ENCODE peak calls at places on chromosomes 2 and 18, in seven cellular contexts. D, X, Q, J, Y, N and L are unnamed samples.

GRCh38 chr2:56015631-56016251 is 92.2 kb upstream of the EFEMP1 start:
- DNase-seq in D (no peak), J (no peak), X (no peak), Y (no peak), N (no peak), Q (no peak), L (no peak)

GRCh38 chr2:236749346-236749745 is 179.7 kb downstream of the ACKR3 start:
- DNase-seq in D (no peak), J (no peak), Y (no peak), Q (no peak), X (no peak), N (no peak), L (no peak)

GRCh38 chr2:112523291-112523777 is 18.9 kb upstream of the POLR1B start:
- DNase-seq in J (no peak), Q (no peak), N (no peak), X (no peak), D (no peak), Y (no peak), L (no peak)

GRCh38 chr18:2857491-2858063 is 10.8 kb downstream of the EMILIN2 start:
- DNase-seq in Q (peak), J (no peak), N (no peak), Y (no peak), X (peak), D (no peak), L (peak)

GRCh38 chr2:44455877-44456276 is 94.1 kb downstream of the CAMKMT start:
- DNase-seq in Q (no peak), J (no peak), X (no peak), N (no peak), D (no peak), Y (no peak), L (no peak)

GRCh38 chr2:180124273-180124881 is 117.3 kb upstream of the CWC22 start:
- DNase-seq in Y (no peak), J (no peak), D (peak), N (no peak), Q (no peak), X (no peak), L (no peak)

GRCh38 chr18:71250191-71250590 is 961.3 kb downstream of the SOCS6 start:
- DNase-seq in N (no peak), J (no peak), Y (no peak), D (no peak), Q (no peak), X (no peak), L (no peak)

GRCh38 chr18:63025251-63025710 is 294.3 kb downstream of the BCL2 start:
- DNase-seq in Q (no peak), X (no peak), D (no peak), Y (no peak), N (no peak), J (no peak), L (no peak)

GRCh38 chr18:56645415-56646016 is 5.6 kb upstream of the WDR7 start:
- DNase-seq in D (peak), Y (no peak), N (no peak), X (no peak), Q (no peak), J (no peak), L (no peak)

GRCh38 chr2:65397122-65397521 is 35.3 kb downstream of the SPRED2 start:
- DNase-seq in X (no peak), J (no peak), D (no peak), Y (peak), Q (no peak), N (no peak), L (no peak)

GRCh38 chr18:31633416-31634330 is 42.0 kb downstream of the TTR start:
- DNase-seq in J (no peak), Q (no peak), X (no peak), N (no peak), D (no peak), Y (no peak), L (no peak)

GRCh38 chr2:66433945-66434678 is 813 bp upstream of the MEIS1 start:
- DNase-seq in X (peak), Q (peak), N (no peak), D (no peak), Y (no peak), J (no peak), L (peak)

GRCh38 chr2:7437122-7437521 is 519.9 kb downstream of the RNF144A start:
- DNase-seq in J (no peak), X (no peak), Y (no peak), D (no peak), N (no peak), Q (no peak), L (no peak)

GRCh38 chr2:1541812-1542211 is 128.5 kb downstream of the TPO start:
- DNase-seq in Q (peak), X (no peak), D (no peak), J (no peak), Y (no peak), N (no peak), L (no peak)